ENCODE peak calls at places on chromosomes 16 and 17, in six cellular contexts. W is K562, Y is esophagus squamous epithelium, P is heart right ventricle, D is body of pancreas, I is PC-3. E is an unnamed sample. For H3K9me3, the result is how much of the 10 kb centered on the place peaks cover.

GRCh38 chr17:77488531-77489238 is 347.9 kb downstream of the SEC14L1 start:
- DNase-seq in P (no peak), D (no peak), Y (no peak), W (no peak), I (no peak), E (no peak)

GRCh38 chr17:81396278-81396721 is 1.0 kb downstream of the BAHCC1 start:
- DNase-seq in P (no peak), Y (no peak), W (no peak), D (no peak), I (no peak), E (no peak)

GRCh38 chr17:41527076-41528023 is 758 bp downstream of the KRT19 start:
- DNase-seq in P (no peak), I (no peak), W (peak), D (peak), Y (no peak), E (no peak)

GRCh38 chr17:79420318-79421243 is 190.3 kb downstream of the RBFOX3 start:
- DNase-seq in I (peak), P (no peak), Y (no peak), D (no peak), W (peak), E (no peak)

GRCh38 chr17:50916708-50917417 is 50.7 kb upstream of the TOB1 start:
- DNase-seq in D (no peak), W (no peak), I (no peak), P (peak), Y (no peak), E (no peak)

GRCh38 chr17:14214271-14214670 is 22.4 kb downstream of the CDRT15 start:
- DNase-seq in Y (no peak), W (no peak), D (no peak), P (no peak), I (peak), E (no peak)

GRCh38 chr17:238964-239259 is 57.5 kb upstream of the DOC2B start:
- DNase-seq in W (no peak), P (no peak), Y (no peak), I (no peak), D (no peak), E (no peak)

GRCh38 chr17:83125515-83126274 is 46.3 kb downstream of the METRNL start:
- DNase-seq in I (no peak), P (no peak), Y (no peak), D (no peak), W (no peak), E (no peak)

GRCh38 chr17:41937970-41938851 is 7.8 kb downstream of the ODAD4 start:
- DNase-seq in P (peak), W (peak), I (no peak), D (peak), Y (no peak), E (no peak)

GRCh38 chr17:45128989-45129388 is 3.3 kb downstream of the PLCD3 start:
- DNase-seq in I (no peak), W (no peak), D (no peak), P (no peak), Y (no peak), E (no peak)

GRCh38 chr17:44977065-44977464 is 9.0 kb upstream of the C1QL1 start:
- DNase-seq in Y (no peak), W (no peak), P (no peak), D (no peak), I (peak), E (no peak)

GRCh38 chr16:16928532-16929101 is 542.1 kb downstream of the XYLT1 start:
- DNase-seq in Y (no peak), W (no peak), I (no peak), D (no peak), P (no peak), E (no peak)

GRCh38 chr16:50864386-50864785 is 122.5 kb downstream of the CYLD start:
- DNase-seq in D (no peak), I (no peak), Y (no peak), P (no peak), W (no peak), E (no peak)

GRCh38 chr16:30715777-30716445 is 16.9 kb downstream of the SRCAP start:
- DNase-seq in W (no peak), P (no peak), Y (no peak), I (peak), D (no peak), E (no peak)

GRCh38 chr17:78117027-78117981 is 11.3 kb downstream of the TMC6 start:
- DNase-seq in Y (no peak), P (no peak), I (no peak), W (no peak), D (peak), E (no peak)

GRCh38 chr16:46895399-46896313 is 11.5 kb downstream of the GPT2 start:
- DNase-seq in Y (no peak), W (no peak), I (no peak), P (no peak), D (peak), E (no peak)

GRCh38 chr17:19773534-19773933 is 25.4 kb upstream of the ALDH3A1 start:
- DNase-seq in W (no peak), Y (no peak), P (no peak), I (no peak), D (no peak), E (no peak)

GRCh38 chr17:6648181-6648580 is 3.2 kb downstream of the MED31 start:
- DNase-seq in W (no peak), D (no peak), I (peak), P (no peak), Y (no peak), E (no peak)

GRCh38 chr17:46977348-46977747 is 1.7 kb downstream of the RPRML start:
- DNase-seq in Y (no peak), D (peak), I (peak), W (peak), P (no peak), E (no peak)

GRCh38 chr17:46964315-46965265 is 14.5 kb downstream of the RPRML start:
- DNase-seq in I (peak), W (peak), Y (no peak), D (no peak), P (no peak), E (no peak)

DNA sequence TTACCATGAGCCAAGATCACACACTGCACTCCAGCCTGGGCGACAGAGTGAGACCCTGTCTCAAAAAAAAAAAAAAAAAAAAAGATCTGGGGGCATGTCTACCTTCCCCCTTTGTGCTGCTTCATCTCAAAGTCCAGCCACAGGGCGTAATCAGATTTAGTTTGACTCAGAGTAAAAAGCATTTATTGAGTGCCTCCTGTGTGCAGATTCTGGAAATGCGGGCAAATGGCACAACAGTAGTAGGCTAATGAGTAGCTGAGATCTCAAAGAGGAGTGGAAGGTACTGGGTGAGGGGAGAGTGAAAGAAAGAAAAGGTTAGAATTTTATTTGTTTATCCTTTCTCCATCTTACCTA is 9.1 kb upstream of the NR1D1 start:
- DNase-seq in P (no peak), W (no peak), D (no peak), I (no peak), Y (no peak), E (peak)
- TF ChIP-seq CTCF in P (no peak), W (peak), D (no peak), I (peak), Y (peak), E (peak)

GRCh38 chr16:54280751-54281150 is 5.8 kb downstream of the IRX3 start:
- DNase-seq in D (no peak), I (no peak), W (no peak), P (no peak), Y (no peak), E (no peak)
- H3K9me3 ChIP-seq in D (under half), I (under half), W (under half), P (under half), Y (under half), E (under half)

GRCh38 chr16:4113358-4114256 is 2.6 kb downstream of the ADCY9 start:
- DNase-seq in D (no peak), W (no peak), I (no peak), P (no peak), Y (no peak), E (no peak)
- H3K4me3 ChIP-seq in D (no peak), W (no peak), I (peak), P (peak), Y (peak), E (no peak)

GRCh38 chr17:16352838-16353701 is at the start of gene CENPV:
- DNase-seq in I (no peak), P (peak), D (peak), W (peak), Y (no peak), E (peak)
- TF ChIP-seq CTCF in I (no peak), P (no peak), D (no peak), W (peak), Y (no peak), E (peak)

DNA sequence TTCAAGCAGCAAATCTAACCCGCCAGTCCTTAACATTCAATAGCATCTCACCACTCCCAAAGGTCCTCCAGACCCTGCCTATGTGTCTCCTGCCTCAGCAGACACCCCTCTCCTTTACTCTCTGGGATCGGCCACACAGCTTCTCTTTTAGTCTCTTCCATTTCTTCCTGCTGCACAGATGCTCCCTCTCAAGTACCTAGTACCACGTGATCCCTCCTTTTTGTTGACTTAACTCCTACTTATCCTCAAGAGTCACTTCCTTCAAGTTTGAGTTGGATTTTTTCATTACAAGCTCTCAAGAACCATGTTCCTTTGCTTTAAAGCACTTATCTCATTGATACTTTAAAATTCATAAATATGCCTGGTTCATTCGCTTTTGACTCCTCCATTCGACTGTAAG is 24.9 kb downstream of the AMFR start:
- DNase-seq in P (no peak), Y (no peak), D (no peak), W (no peak), I (no peak), E (no peak)
- H3K9me3 ChIP-seq in P (under half), Y (under half), D (under half), W (under half), I (under half), E (under half)

DNA sequence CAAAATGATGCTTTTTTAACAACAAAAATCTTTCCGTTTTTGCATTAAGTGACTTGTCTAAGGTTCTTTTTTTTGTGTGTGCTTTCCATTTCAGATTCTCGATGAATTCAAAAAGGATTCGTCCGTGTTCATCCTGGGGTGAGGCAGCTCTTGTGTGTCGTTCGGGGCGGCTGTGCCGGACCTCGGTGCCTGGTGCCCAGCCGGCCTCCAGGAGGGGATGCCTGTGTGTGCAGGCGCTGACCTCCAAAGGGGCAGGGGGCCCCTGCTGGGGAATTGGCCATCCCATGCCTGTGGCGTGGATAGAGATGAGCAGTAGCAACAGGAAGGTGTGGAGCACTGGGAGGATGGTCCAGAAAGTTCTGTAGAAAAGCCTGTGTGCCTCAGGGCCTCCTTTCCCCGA is 101.7 kb downstream of the PLCG2 start:
- DNase-seq in P (no peak), I (no peak), W (no peak), Y (no peak), D (no peak), E (no peak)
- H3K4me3 ChIP-seq in P (no peak), I (no peak), W (no peak), Y (no peak), D (no peak), E (no peak)